ENCODE peak calls at places on chromosomes 12 and 14, in five cellular contexts. One of them, this sample, is unnamed.

GRCh38 chr12:466039-466438 is 6.3 kb downstream of the B4GALNT3 start:
- DNase-seq in esophagus squamous epithelium: no peak
- DNase-seq in heart left ventricle: no peak
- DNase-seq in left ventricle myocardium inferior: no peak
- DNase-seq in RWPE1: no peak
- DNase-seq in this sample: no peak

GRCh38 chr14:56630707-56631106 is 51.1 kb downstream of the TMEM260 start:
- DNase-seq in esophagus squamous epithelium: no peak
- DNase-seq in heart left ventricle: no peak
- DNase-seq in left ventricle myocardium inferior: no peak
- DNase-seq in RWPE1: no peak
- DNase-seq in this sample: no peak

GRCh38 chr14:64680013-64680674 is 24.1 kb upstream of the PLEKHG3 start:
- DNase-seq in esophagus squamous epithelium: no peak
- DNase-seq in heart left ventricle: no peak
- DNase-seq in left ventricle myocardium inferior: no peak
- DNase-seq in RWPE1: peak
- DNase-seq in this sample: no peak

GRCh38 chr14:73786632-73786941 is 65.0 kb upstream of the PTGR2 start:
- DNase-seq in esophagus squamous epithelium: no peak
- DNase-seq in heart left ventricle: peak
- DNase-seq in left ventricle myocardium inferior: peak
- DNase-seq in RWPE1: no peak
- DNase-seq in this sample: no peak

GRCh38 chr12:105487961-105488360 is 157.5 kb downstream of the C12orf75 start:
- DNase-seq in esophagus squamous epithelium: no peak
- DNase-seq in heart left ventricle: no peak
- DNase-seq in left ventricle myocardium inferior: no peak
- DNase-seq in RWPE1: no peak
- DNase-seq in this sample: no peak

GRCh38 chr14:75399819-75400678 is 27.8 kb upstream of the JDP2 start:
- DNase-seq in esophagus squamous epithelium: peak
- DNase-seq in heart left ventricle: peak
- DNase-seq in left ventricle myocardium inferior: peak
- DNase-seq in RWPE1: peak
- DNase-seq in this sample: no peak

GRCh38 chr14:51963164-51963733 is 26.1 kb upstream of the RTRAF start:
- DNase-seq in esophagus squamous epithelium: no peak
- DNase-seq in heart left ventricle: no peak
- DNase-seq in left ventricle myocardium inferior: no peak
- DNase-seq in RWPE1: no peak
- DNase-seq in this sample: no peak

GRCh38 chr14:23378612-23379220 is 1.9 kb downstream of the CMTM5 start:
- DNase-seq in esophagus squamous epithelium: no peak
- DNase-seq in heart left ventricle: no peak
- DNase-seq in left ventricle myocardium inferior: no peak
- DNase-seq in RWPE1: no peak
- DNase-seq in this sample: no peak

GRCh38 chr12:27733052-27733656 is 22.5 kb downstream of the MRPS35 start:
- DNase-seq in esophagus squamous epithelium: no peak
- DNase-seq in heart left ventricle: no peak
- DNase-seq in left ventricle myocardium inferior: no peak
- DNase-seq in RWPE1: peak
- DNase-seq in this sample: peak

GRCh38 chr12:58443981-58444371 is 476.3 kb downstream of the LRIG3 start:
- DNase-seq in esophagus squamous epithelium: no peak
- DNase-seq in heart left ventricle: no peak
- DNase-seq in left ventricle myocardium inferior: no peak
- DNase-seq in RWPE1: no peak
- DNase-seq in this sample: no peak

GRCh38 chr12:41950455-41950854 is 194.2 kb downstream of the GXYLT1 start:
- DNase-seq in esophagus squamous epithelium: no peak
- DNase-seq in heart left ventricle: no peak
- DNase-seq in left ventricle myocardium inferior: no peak
- DNase-seq in RWPE1: no peak
- DNase-seq in this sample: no peak

DNA sequence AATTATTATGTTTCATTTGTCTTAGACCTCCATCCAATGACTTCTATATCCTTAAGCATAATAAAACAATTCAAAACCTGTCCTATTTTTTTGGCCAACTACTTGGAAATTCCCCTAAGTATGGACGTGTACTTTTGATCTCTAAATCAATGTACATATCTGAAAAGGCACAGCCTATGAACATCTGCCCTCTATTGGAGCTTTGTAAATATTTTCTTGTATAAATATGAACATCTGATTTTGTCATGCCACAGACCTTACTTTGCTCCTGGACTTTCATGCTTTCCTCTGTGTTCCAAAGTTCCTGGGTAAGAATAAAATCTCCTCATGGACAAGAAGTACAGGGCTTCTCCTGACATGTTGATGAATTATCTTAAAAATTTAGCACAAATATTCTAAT is 1211.9 kb downstream of the GALC start:
- DNase-seq in esophagus squamous epithelium: no peak
- DNase-seq in heart left ventricle: no peak
- DNase-seq in left ventricle myocardium inferior: no peak
- DNase-seq in RWPE1: no peak
- DNase-seq in this sample: no peak
- TF ChIP-seq CTCF in esophagus squamous epithelium: no peak
- TF ChIP-seq CTCF in heart left ventricle: no peak
- TF ChIP-seq CTCF in left ventricle myocardium inferior: no peak
- TF ChIP-seq CTCF in RWPE1: no peak
- TF ChIP-seq CTCF in this sample: peak

GRCh38 chr12:111780166-111780565 is 13.4 kb downstream of the ALDH2 start:
- DNase-seq in esophagus squamous epithelium: no peak
- DNase-seq in heart left ventricle: no peak
- DNase-seq in left ventricle myocardium inferior: no peak
- DNase-seq in RWPE1: no peak
- DNase-seq in this sample: no peak
- H3K27ac ChIP-seq in esophagus squamous epithelium: peak
- H3K27ac ChIP-seq in heart left ventricle: no peak
- H3K27ac ChIP-seq in left ventricle myocardium inferior: no peak
- H3K27ac ChIP-seq in RWPE1: peak
- H3K27ac ChIP-seq in this sample: no peak

GRCh38 chr14:57871487-57872080 is 5.7 kb upstream of the SLC35F4 start:
- DNase-seq in esophagus squamous epithelium: no peak
- DNase-seq in heart left ventricle: no peak
- DNase-seq in left ventricle myocardium inferior: no peak
- DNase-seq in RWPE1: peak
- DNase-seq in this sample: peak
- TF ChIP-seq CTCF in esophagus squamous epithelium: peak
- TF ChIP-seq CTCF in heart left ventricle: peak
- TF ChIP-seq CTCF in left ventricle myocardium inferior: peak
- TF ChIP-seq CTCF in RWPE1: peak
- TF ChIP-seq CTCF in this sample: peak

DNA sequence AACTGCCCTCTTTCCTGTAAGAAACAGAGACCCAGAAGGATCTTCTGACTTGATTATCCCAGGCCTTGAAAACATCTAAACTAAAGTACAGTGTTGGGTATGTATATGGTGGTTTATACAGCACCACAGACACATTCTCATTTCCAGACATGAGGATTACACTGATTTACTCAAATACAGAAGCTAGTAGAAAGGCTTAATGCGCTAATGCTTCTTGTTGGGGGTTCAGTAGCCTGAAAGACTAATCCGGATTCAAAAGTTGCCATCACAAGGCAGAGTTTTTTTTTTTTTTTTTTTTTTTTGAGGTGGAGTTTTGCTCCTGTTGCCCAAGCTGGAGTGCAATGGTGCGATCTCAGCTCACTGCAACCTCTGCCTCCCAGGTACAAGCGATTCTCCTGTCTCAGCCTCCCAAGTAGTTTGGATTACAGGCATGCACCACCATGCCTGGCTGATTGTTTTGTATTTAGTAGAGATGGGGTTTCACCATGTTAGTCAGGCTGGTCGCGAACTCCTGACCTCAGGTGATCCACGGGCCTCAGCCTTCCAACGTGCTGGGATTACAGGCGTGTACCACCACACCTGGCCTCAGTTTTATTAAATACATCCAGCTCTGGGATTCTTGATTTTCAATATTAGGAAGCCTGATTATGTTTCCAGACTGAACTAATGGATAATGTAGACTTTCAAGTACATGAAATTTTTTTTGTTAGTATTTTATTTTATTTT is 46.3 kb upstream of the HECTD1 start:
- DNase-seq in esophagus squamous epithelium: no peak
- DNase-seq in heart left ventricle: no peak
- DNase-seq in left ventricle myocardium inferior: no peak
- DNase-seq in RWPE1: no peak
- DNase-seq in this sample: no peak
- H3K27ac ChIP-seq in esophagus squamous epithelium: no peak
- H3K27ac ChIP-seq in heart left ventricle: no peak
- H3K27ac ChIP-seq in left ventricle myocardium inferior: no peak
- H3K27ac ChIP-seq in RWPE1: no peak
- H3K27ac ChIP-seq in this sample: no peak

This sample was measured in AG04450.